ENCODE peak calls at places on chromosomes 2 and 18, in five cellular contexts. A, Z, N, Q and O are unnamed samples.

GRCh38 chr2:13681936-13682335 is 950.6 kb upstream of the LRATD1 start:
- DNase-seq in Z (no peak), Q (no peak), A (peak; percentile 42), N (no peak), O (peak; percentile 28)

GRCh38 chr2:148756292-148756975 is 111.9 kb downstream of the EPC2 start:
- DNase-seq in N (no peak), A (peak; percentile 81), Q (no peak), Z (no peak), O (peak; percentile 5)

GRCh38 chr2:237996041-237996593 is 29.3 kb downstream of the UBE2F start:
- DNase-seq in Z (no peak), Q (no peak), A (peak; percentile 75), N (no peak), O (no peak)

GRCh38 chr18:35577045-35577848 is 4.3 kb upstream of the GALNT1 start:
- DNase-seq in A (no peak), N (no peak), Z (no peak), Q (no peak), O (no peak)

GRCh38 chr2:237900891-237901831 is 41.7 kb downstream of the RAMP1 start:
- DNase-seq in A (no peak), Q (no peak), N (peak; percentile 30), Z (no peak), O (no peak)

GRCh38 chr2:100073110-100073509 is 69.3 kb downstream of the AFF3 start:
- DNase-seq in Q (no peak), A (no peak), N (no peak), Z (no peak), O (no peak)

GRCh38 chr2:239158641-239159475 is 242.0 kb downstream of the HDAC4 start:
- DNase-seq in A (no peak), Z (no peak), N (peak; percentile 62), Q (no peak), O (no peak)

GRCh38 chr2:232260075-232260474 is 118.5 kb upstream of the ALPP start:
- DNase-seq in Z (no peak), N (no peak), Q (no peak), A (peak; percentile 91), O (no peak)

GRCh38 chr18:23825978-23826405 is 136.7 kb downstream of the LAMA3 start:
- DNase-seq in Q (no peak), N (no peak), A (peak; percentile 95), Z (peak; percentile 59), O (no peak)

GRCh38 chr2:55014962-55015939 is 35.0 kb downstream of the RTN4 start:
- DNase-seq in Q (peak; percentile 54), Z (peak; percentile 47), N (peak; percentile 58), A (peak; percentile 88), O (no peak)

GRCh38 chr2:26313446-26313845 is 32.5 kb upstream of the SELENOI start:
- DNase-seq in A (no peak), Q (no peak), Z (no peak), N (no peak), O (no peak)

GRCh38 chr2:46065152-46065551 is 232.1 kb upstream of the EPAS1 start:
- DNase-seq in Q (no peak), N (no peak), Z (no peak), A (peak; percentile 40), O (no peak)

GRCh38 chr2:164675698-164676097 is 54.4 kb upstream of the GRB14 start:
- DNase-seq in N (no peak), A (no peak), Q (no peak), Z (no peak), O (no peak)

GRCh38 chr2:224869601-224870000 is 153.4 kb upstream of the CCDC195 start:
- DNase-seq in Q (no peak), Z (no peak), N (no peak), A (peak; percentile 90), O (no peak)

GRCh38 chr2:24818721-24819167 is 25.5 kb downstream of the CENPO start:
- DNase-seq in Z (peak; percentile 4), N (peak; percentile 46), A (peak; percentile 33), Q (no peak), O (no peak)

GRCh38 chr2:144942516-144943256 is 422.8 kb upstream of the ZEB2 start:
- DNase-seq in Q (no peak), A (peak; percentile 84), N (no peak), Z (no peak), O (no peak)

GRCh38 chr2:126972272-126972626 is 73.6 kb downstream of the TEX51 start:
- DNase-seq in Q (no peak), N (no peak), Z (no peak), A (no peak), O (no peak)

GRCh38 chr2:135948642-135949355 is 36.6 kb downstream of the DARS1 start:
- DNase-seq in Z (no peak), N (no peak), Q (peak; percentile 83), A (peak; percentile 85), O (peak; percentile 53)

GRCh38 chr2:102337012-102337411 is 18.6 kb upstream of the IL18R1 start:
- DNase-seq in A (peak; percentile 78), Z (no peak), Q (no peak), N (no peak), O (no peak)

GRCh38 chr2:52260904-52261303 is 1229.0 kb upstream of the NRXN1 start:
- DNase-seq in Q (no peak), A (no peak), Z (no peak), N (no peak), O (no peak)

GRCh38 chr18:7370812-7371211 is 139.9 kb downstream of the LRRC30 start:
- DNase-seq in N (peak; percentile 24), A (no peak), Z (no peak), Q (no peak), O (no peak)

DNA sequence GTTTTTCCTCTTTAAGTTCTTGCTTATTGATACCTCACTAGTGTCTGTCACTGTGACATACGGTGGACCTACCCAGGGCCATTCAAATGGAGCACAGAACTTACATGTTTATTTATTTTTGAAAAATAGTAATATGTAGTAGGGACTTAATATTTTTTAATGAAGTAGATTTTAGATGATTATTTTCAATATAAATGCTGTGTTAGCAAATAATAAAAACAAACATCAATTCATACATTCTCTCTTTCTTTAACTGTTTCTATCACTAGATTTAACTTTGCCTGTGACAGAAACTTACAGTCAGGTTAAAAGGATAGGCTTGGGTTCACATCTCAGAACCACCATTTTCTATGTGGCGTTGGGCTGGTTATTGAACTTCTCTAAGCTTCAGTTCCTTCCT is 184.4 kb upstream of the RASGRP3 start:
- DNase-seq in Q (no peak), N (no peak), Z (no peak), A (no peak), O (no peak)
- H3K9ac ChIP-seq in Q (no peak overlapping the region), N (no peak overlapping the region), Z (no peak overlapping the region), A (peak overlapping the region; percentile 38), O (no peak overlapping the region)

DNA sequence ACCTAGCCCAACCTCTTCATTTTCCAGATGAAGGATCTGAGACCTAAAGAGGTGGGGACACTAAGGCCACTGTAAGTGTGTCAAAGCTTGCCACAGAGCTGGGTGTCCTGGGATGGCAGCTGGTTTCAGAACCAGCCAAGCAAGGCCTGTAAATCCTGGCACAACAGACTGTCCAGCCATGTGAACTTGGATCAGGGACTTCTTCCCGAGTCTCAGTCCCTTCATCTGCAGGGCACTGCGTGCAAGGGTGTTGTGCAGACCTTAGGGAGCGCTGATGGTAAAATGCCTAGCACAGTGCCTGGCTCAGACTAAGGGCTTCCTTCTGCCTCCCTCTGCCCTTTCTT is 124.8 kb downstream of the INHBB start:
- DNase-seq in Z (no peak), N (peak; percentile 20), Q (no peak), A (peak; percentile 51), O (no peak)
- H3K4me1 ChIP-seq in Z (no peaks in the 10 kb centered on the region), N (peaks cover 10% of the 10 kb centered on the region), Q (no peaks in the 10 kb centered on the region), A (peaks cover 33% of the 10 kb centered on the region), O (peaks cover 40% of the 10 kb centered on the region)

DNA sequence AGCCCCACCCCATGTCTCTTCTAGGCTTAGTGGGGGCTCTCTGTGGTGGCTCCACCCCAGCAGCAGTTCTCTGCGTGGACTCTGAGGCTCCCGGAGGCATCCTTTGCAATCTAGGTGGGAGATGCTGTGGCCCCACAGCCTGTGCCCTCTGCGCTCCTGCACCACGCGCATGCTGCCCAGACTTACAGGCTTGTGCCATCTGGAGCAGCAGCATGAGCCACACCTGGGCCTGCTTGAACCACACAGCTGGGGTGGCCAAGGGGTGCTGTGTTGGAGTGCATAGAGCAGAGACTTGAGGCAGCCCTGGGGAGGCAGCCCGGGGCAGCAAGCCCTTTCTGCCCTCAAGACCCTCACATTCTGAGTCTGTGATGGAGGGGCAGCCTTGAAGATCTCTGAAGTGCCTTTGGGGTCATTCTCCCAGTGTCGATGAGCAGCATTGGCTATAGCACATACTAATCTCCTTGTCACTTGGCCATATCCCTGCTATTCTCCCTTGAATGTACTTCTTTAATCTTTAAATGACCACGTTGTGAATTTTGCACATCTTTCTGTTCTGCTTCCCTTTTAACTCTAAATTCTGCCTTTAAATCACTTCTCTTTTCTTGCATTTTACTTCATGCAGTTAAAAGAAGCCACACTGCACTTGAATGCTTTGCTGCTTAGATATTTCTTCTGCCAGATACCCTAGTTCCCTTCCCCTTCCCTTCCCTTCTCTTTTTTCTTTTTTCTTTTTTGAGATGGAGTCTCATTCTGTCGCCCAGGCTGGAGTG is 62.4 kb downstream of the NCAPH start:
- DNase-seq in Q (no peak), N (no peak), A (no peak), Z (no peak), O (no peak)
- H3K27ac ChIP-seq in Q (no peak overlapping the region), N (no peak overlapping the region), A (no peak overlapping the region), Z (no peak overlapping the region), O (no peak overlapping the region)

GRCh38 chr2:98726172-98726725 is 4.7 kb downstream of the MGAT4A start:
- DNase-seq in A (no peak), Z (no peak), N (no peak), Q (no peak), O (no peak)
- H3K9ac ChIP-seq in A (no peak overlapping the region), Z (no peak overlapping the region), N (no peak overlapping the region), Q (no peak overlapping the region), O (no peak overlapping the region)

GRCh38 chr2:240988146-240988545 is 10.3 kb upstream of the SNED1 start:
- DNase-seq in Z (no peak), A (peak; percentile 34), N (no peak), Q (no peak), O (no peak)

GRCh38 chr2:240987588-240987987 is 10.8 kb upstream of the SNED1 start:
- DNase-seq in Z (no peak), N (no peak), Q (no peak), A (no peak), O (no peak)

GRCh38 chr2:240988571-240989271 is 9.7 kb upstream of the SNED1 start:
- DNase-seq in N (no peak), A (no peak), Q (no peak), Z (no peak), O (no peak)

GRCh38 chr2:240985881-240986786 is 12.3 kb upstream of the SNED1 start:
- DNase-seq in Q (no peak), Z (no peak), N (no peak), A (no peak), O (no peak)

DNA sequence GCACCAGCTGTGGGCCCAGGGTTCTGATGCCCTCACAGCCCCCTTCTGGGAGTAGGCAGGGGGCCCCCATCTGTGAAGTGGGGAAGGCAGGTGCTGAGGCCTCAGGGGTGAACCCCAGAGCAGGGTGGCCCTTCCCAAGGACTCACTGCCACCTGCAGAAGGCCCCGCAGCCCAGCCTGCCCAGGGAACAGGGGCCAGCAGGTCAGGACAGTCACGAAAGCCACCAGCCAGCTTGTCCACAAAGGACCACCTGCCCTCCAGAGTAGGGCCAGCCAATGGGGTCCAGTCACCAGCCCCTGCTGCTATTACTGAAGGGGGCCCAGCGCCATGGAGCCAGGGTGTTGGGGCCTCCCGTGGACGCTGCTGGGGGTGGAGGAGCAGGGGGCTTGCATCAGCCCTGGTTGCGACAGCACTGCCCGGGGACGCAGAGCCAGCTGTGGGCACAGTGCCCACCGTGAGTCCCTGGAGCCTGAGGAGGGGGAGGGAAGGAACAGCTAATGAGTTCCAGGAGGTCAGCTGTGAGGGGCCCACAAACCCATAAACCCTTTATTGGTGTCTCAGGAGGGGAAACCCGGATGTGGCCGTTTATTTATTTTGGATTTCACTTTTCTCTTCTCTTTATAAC is 11.5 kb upstream of the SNED1 start:
- DNase-seq in N (no peak), Z (no peak), A (peak; percentile 50), Q (no peak), O (no peak)
- H3K4me1 ChIP-seq in N (no peaks in the 10 kb centered on the region), Z (no peaks in the 10 kb centered on the region), A (peaks cover 9% of the 10 kb centered on the region), Q (peaks cover 22% of the 10 kb centered on the region), O (no peaks in the 10 kb centered on the region)